ENCODE peak calls at places on chromosomes 5 and 9, in eight cellular contexts. Y is adrenal gland, X is right lobe of liver, G is body of pancreas, N is esophagus squamous epithelium, U is IMR-90, E is gastrocnemius medialis, V is Peyer's patch. R is an unnamed sample.
A peak's percentile ranks its signal among the peaks of the same experiment; 100 is the strongest.

GRCh38 chr5:79456449-79456848 is 57.5 kb downstream of the HOMER1 start:
- DNase-seq in Y (no peak), X (no peak), G (no peak), N (no peak), U (no peak), E (no peak), V (no peak), R (no peak)

GRCh38 chr9:15249042-15249818 is 57.8 kb downstream of the TTC39B start:
- DNase-seq in Y (no peak), X (no peak), G (no peak), N (no peak), U (peak; percentile 87), E (no peak), V (no peak), R (no peak)

GRCh38 chr9:70411930-70412677 is 2.4 kb downstream of the KLF9 start:
- DNase-seq in Y (peak; percentile 86), X (peak; percentile 80), G (peak; percentile 76), N (peak; percentile 6), U (peak; percentile 71), E (peak; percentile 88), V (peak; percentile 83), R (peak; percentile 62)

GRCh38 chr5:137192293-137192743 is 306.8 kb downstream of the SPOCK1 start:
- DNase-seq in Y (peak; percentile 71), X (no peak), G (no peak), N (no peak), U (peak; percentile 73), E (no peak), V (no peak), R (no peak)

GRCh38 chr5:144335561-144335960 is 164.9 kb downstream of the KCTD16 start:
- DNase-seq in Y (no peak), X (no peak), G (peak; percentile 68), N (no peak), U (no peak), E (no peak), V (no peak), R (no peak)

GRCh38 chr5:71757590-71758543 is 38.8 kb downstream of the CARTPT start:
- DNase-seq in Y (peak; percentile 97), X (peak; percentile 79), G (peak; percentile 66), N (no peak), U (peak; percentile 71), E (peak; percentile 23), V (peak; percentile 72), R (peak; percentile 56)

GRCh38 chr5:41524174-41524573 is 13.8 kb upstream of the PLCXD3 start:
- DNase-seq in Y (no peak), X (no peak), G (no peak), N (no peak), U (no peak), E (no peak), V (no peak), R (no peak)

GRCh38 chr5:112968411-112969106 is 8.0 kb upstream of the DCP2 start:
- DNase-seq in Y (no peak), X (no peak), G (no peak), N (no peak), U (peak; percentile 68), E (no peak), V (no peak), R (no peak)

GRCh38 chr5:143400541-143401252 is 2.8 kb downstream of the NR3C1 start:
- DNase-seq in Y (peak; percentile 51), X (no peak), G (no peak), N (no peak), U (peak; percentile 60), E (peak; percentile 28), V (no peak), R (no peak)

GRCh38 chr5:1476967-1477310 is 31.7 kb upstream of the SLC6A3 start:
- DNase-seq in Y (no peak), X (no peak), G (peak; percentile 3), N (no peak), U (no peak), E (no peak), V (no peak), R (no peak)

GRCh38 chr9:110555971-110556370 is 23.6 kb downstream of the SVEP1 start:
- DNase-seq in Y (peak; percentile 82), X (no peak), G (peak; percentile 53), N (no peak), U (peak; percentile 88), E (peak; percentile 63), V (no peak), R (peak; percentile 46)

GRCh38 chr9:128499920-128500319 is 4.6 kb upstream of the GLE1 start:
- DNase-seq in Y (no peak), X (no peak), G (no peak), N (no peak), U (no peak), E (no peak), V (no peak), R (no peak)
- TF ChIP-seq POLR2A in Y (no peak), X (no peak), G (no peak), N (no peak), U (no peak), E (no peak), V (no peak), R (no peak)

GRCh38 chr5:51384281-51384840 is 1.1 kb downstream of the ISL1 start:
- DNase-seq in Y (no peak), X (no peak), G (no peak), N (no peak), U (no peak), E (no peak), V (no peak), R (no peak)

GRCh38 chr5:51383494-51384081 is 340 bp downstream of the ISL1 start:
- DNase-seq in Y (peak; percentile 49), X (no peak), G (no peak), N (no peak), U (no peak), E (no peak), V (no peak), R (no peak)

GRCh38 chr5:51382508-51382758 is 815 bp upstream of the ISL1 start:
- DNase-seq in Y (peak; percentile 50), X (no peak), G (no peak), N (no peak), U (no peak), E (no peak), V (no peak), R (no peak)

GRCh38 chr5:51381801-51382507 is 1.3 kb upstream of the ISL1 start:
- DNase-seq in Y (peak; percentile 47), X (no peak), G (no peak), N (no peak), U (no peak), E (no peak), V (no peak), R (no peak)

GRCh38 chr5:51382759-51383493 is at the start of gene ISL1:
- DNase-seq in Y (peak; percentile 92), X (no peak), G (peak; percentile 73), N (no peak), U (peak; percentile 55), E (peak; percentile 19), V (peak; percentile 73), R (no peak)
- TF ChIP-seq POLR2A in Y (peak; percentile 87), X (no peak), G (peak; percentile 44), N (no peak), U (no peak), E (no peak), V (no peak), R (no peak)

DNA sequence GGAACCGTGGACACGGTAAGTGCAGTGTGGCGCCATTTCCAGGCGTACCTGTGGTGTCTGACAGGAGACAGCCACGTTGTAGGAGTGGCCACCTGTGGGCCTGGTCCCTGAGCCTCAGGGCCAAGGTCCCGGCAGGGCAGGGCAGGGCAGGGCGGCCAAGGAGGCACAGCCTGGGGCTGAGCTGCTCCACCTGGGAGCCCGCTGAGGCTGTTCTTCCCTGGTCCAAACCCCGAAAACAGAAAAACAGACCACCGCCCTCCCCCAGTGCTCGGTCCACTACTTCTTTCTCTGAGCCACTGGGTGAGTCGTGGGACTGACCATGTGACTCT is 8.6 kb downstream of the PMPCA start:
- DNase-seq in Y (no peak), X (no peak), G (no peak), N (no peak), U (no peak), E (no peak), V (no peak), R (no peak)
- TF ChIP-seq POLR2A in Y (no peak), X (no peak), G (no peak), N (no peak), U (no peak), E (no peak), V (no peak), R (no peak)

DNA sequence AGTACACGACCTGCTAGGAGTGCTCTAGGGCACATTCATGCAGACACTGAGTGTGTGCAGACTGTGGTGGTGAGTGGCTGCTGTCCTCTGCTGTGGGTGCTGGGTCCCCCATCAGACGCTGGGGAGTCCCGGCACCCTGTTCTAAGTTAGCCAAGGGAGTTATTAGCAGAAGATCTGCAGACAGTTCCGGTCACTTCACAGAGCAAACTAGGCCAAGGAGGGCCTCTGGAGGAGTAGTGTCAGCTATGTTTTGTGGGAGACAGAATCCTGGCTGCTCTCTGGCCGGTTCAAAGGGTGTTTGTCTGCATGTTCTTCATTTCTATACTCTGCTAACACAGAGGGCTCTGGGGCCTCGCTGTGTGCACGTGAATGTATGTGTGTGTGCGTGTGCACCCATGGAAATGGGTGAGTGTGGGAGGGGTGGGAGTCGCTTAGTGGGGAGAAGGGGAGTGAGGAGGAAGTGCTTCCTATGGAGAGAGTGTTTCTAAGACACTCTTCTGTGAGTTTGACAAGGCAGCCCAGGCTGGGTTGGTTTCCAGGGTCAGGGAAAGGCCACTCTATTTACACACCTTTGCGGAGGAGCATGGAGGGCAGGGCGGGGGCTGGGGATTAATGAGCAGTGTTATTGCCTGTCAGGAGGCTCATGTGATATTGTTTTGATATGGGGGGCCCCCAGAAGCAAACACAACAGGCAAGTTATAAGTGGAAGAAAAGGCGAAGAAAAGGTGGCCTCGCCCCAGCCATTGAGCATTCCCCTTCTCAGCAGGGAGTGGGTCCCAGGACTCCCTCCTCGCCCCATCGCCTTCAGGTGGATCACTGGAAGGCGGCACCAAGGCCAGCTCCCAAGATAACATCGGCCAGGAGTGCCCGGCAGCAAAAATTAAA is 68.9 kb downstream of the MACROH2A1 start:
- DNase-seq in Y (no peak), X (no peak), G (no peak), N (no peak), U (no peak), E (no peak), V (peak; percentile 42), R (no peak)
- TF ChIP-seq POLR2A in Y (no peak), X (no peak), G (no peak), N (no peak), U (no peak), E (no peak), V (no peak), R (no peak)